ENCODE peak calls at places on chromosomes 6 and 20, in eight cellular contexts. One of them, this sample, is unnamed.

GRCh38 chr6:30836431-30836866 is 47.9 kb upstream of the DDR1 start:
- DNase-seq in epithelial cell of prostate: no peak
- DNase-seq in choroid plexus epithelial cell: peak
- DNase-seq in NCI-H1105 treated with DMSO at 0.1 percent for 48 hours: no peak
- DNase-seq in kidney tubule cell: no peak
- DNase-seq in CD8-positive, alpha-beta T cell: no peak
- DNase-seq in EL: peak
- DNase-seq in A549: no peak
- DNase-seq in this sample: no peak

GRCh38 chr6:77650098-77650663 is 2.7 kb upstream of the MEI4 start:
- DNase-seq in epithelial cell of prostate: no peak
- DNase-seq in choroid plexus epithelial cell: peak
- DNase-seq in NCI-H1105 treated with DMSO at 0.1 percent for 48 hours: peak
- DNase-seq in kidney tubule cell: peak
- DNase-seq in CD8-positive, alpha-beta T cell: no peak
- DNase-seq in EL: peak
- DNase-seq in A549: no peak
- DNase-seq in this sample: no peak

GRCh38 chr6:12750416-12750815 is 33.8 kb downstream of the PHACTR1 start:
- DNase-seq in epithelial cell of prostate: no peak
- DNase-seq in choroid plexus epithelial cell: no peak
- DNase-seq in NCI-H1105 treated with DMSO at 0.1 percent for 48 hours: no peak
- DNase-seq in kidney tubule cell: no peak
- DNase-seq in CD8-positive, alpha-beta T cell: no peak
- DNase-seq in EL: no peak
- DNase-seq in A549: no peak
- DNase-seq in this sample: no peak

GRCh38 chr6:145813285-145814034 is 1.1 kb downstream of the FBXO30 start:
- DNase-seq in epithelial cell of prostate: no peak
- DNase-seq in choroid plexus epithelial cell: peak
- DNase-seq in NCI-H1105 treated with DMSO at 0.1 percent for 48 hours: peak
- DNase-seq in kidney tubule cell: peak
- DNase-seq in CD8-positive, alpha-beta T cell: no peak
- DNase-seq in EL: peak
- DNase-seq in A549: peak
- DNase-seq in this sample: no peak

GRCh38 chr6:70725817-70726413 is 58.2 kb downstream of the SMAP1 start:
- DNase-seq in epithelial cell of prostate: no peak
- DNase-seq in choroid plexus epithelial cell: peak
- DNase-seq in NCI-H1105 treated with DMSO at 0.1 percent for 48 hours: no peak
- DNase-seq in kidney tubule cell: no peak
- DNase-seq in CD8-positive, alpha-beta T cell: no peak
- DNase-seq in EL: no peak
- DNase-seq in A549: no peak
- DNase-seq in this sample: no peak

GRCh38 chr20:59818911-59819310 is 114.5 kb downstream of the SYCP2 start:
- DNase-seq in epithelial cell of prostate: no peak
- DNase-seq in choroid plexus epithelial cell: no peak
- DNase-seq in NCI-H1105 treated with DMSO at 0.1 percent for 48 hours: no peak
- DNase-seq in kidney tubule cell: no peak
- DNase-seq in CD8-positive, alpha-beta T cell: no peak
- DNase-seq in EL: no peak
- DNase-seq in A549: no peak
- DNase-seq in this sample: no peak

GRCh38 chr6:89122625-89123024 is 4.8 kb upstream of the SRSF12 start:
- DNase-seq in epithelial cell of prostate: no peak
- DNase-seq in choroid plexus epithelial cell: peak
- DNase-seq in NCI-H1105 treated with DMSO at 0.1 percent for 48 hours: peak
- DNase-seq in kidney tubule cell: peak
- DNase-seq in CD8-positive, alpha-beta T cell: no peak
- DNase-seq in EL: peak
- DNase-seq in A549: peak
- DNase-seq in this sample: no peak

GRCh38 chr20:12941025-12941424 is 67.7 kb upstream of the SPTLC3 start:
- DNase-seq in epithelial cell of prostate: no peak
- DNase-seq in choroid plexus epithelial cell: peak
- DNase-seq in NCI-H1105 treated with DMSO at 0.1 percent for 48 hours: no peak
- DNase-seq in kidney tubule cell: no peak
- DNase-seq in CD8-positive, alpha-beta T cell: no peak
- DNase-seq in EL: no peak
- DNase-seq in A549: no peak
- DNase-seq in this sample: no peak

GRCh38 chr6:127618729-127619128 is 41.8 kb downstream of the C6orf58 start:
- DNase-seq in epithelial cell of prostate: no peak
- DNase-seq in choroid plexus epithelial cell: no peak
- DNase-seq in NCI-H1105 treated with DMSO at 0.1 percent for 48 hours: no peak
- DNase-seq in kidney tubule cell: no peak
- DNase-seq in CD8-positive, alpha-beta T cell: no peak
- DNase-seq in EL: peak
- DNase-seq in A549: no peak
- DNase-seq in this sample: no peak

GRCh38 chr6:84466521-84466920 is 239.1 kb upstream of the CEP162 start:
- DNase-seq in epithelial cell of prostate: peak
- DNase-seq in choroid plexus epithelial cell: peak
- DNase-seq in NCI-H1105 treated with DMSO at 0.1 percent for 48 hours: no peak
- DNase-seq in kidney tubule cell: peak
- DNase-seq in CD8-positive, alpha-beta T cell: no peak
- DNase-seq in EL: peak
- DNase-seq in A549: peak
- DNase-seq in this sample: no peak

GRCh38 chr20:24341781-24342180 is 127.6 kb upstream of the SYNDIG1 start:
- DNase-seq in epithelial cell of prostate: no peak
- DNase-seq in choroid plexus epithelial cell: no peak
- DNase-seq in NCI-H1105 treated with DMSO at 0.1 percent for 48 hours: no peak
- DNase-seq in kidney tubule cell: no peak
- DNase-seq in CD8-positive, alpha-beta T cell: no peak
- DNase-seq in EL: peak
- DNase-seq in A549: no peak
- DNase-seq in this sample: no peak

GRCh38 chr20:41051426-41051825 is 22.8 kb downstream of the TOP1 start:
- DNase-seq in epithelial cell of prostate: no peak
- DNase-seq in choroid plexus epithelial cell: no peak
- DNase-seq in NCI-H1105 treated with DMSO at 0.1 percent for 48 hours: no peak
- DNase-seq in kidney tubule cell: no peak
- DNase-seq in CD8-positive, alpha-beta T cell: no peak
- DNase-seq in EL: no peak
- DNase-seq in A549: no peak
- DNase-seq in this sample: no peak

GRCh38 chr6:28380381-28380780 is 19.2 kb downstream of the ZSCAN12 start:
- DNase-seq in epithelial cell of prostate: no peak
- DNase-seq in choroid plexus epithelial cell: no peak
- DNase-seq in NCI-H1105 treated with DMSO at 0.1 percent for 48 hours: no peak
- DNase-seq in kidney tubule cell: no peak
- DNase-seq in CD8-positive, alpha-beta T cell: no peak
- DNase-seq in EL: no peak
- DNase-seq in A549: no peak
- DNase-seq in this sample: no peak

This sample was measured in central memory CD4-positive, alpha-beta T cell.